ENCODE peak calls at places on chromosomes 2 and 18, in four cellular contexts. T is AG09309, Z is right lobe of liver, F is Kasumi-1. N is an unnamed sample.
A peak's percentile ranks its signal among the peaks of the same experiment; 100 is the strongest.

GRCh38 chr2:18047896-18048657 is 169.6 kb downstream of the KCNS3 start:
- DNase-seq in T (peak; percentile 66), Z (no peak), F (no peak), N (peak; percentile 45)

GRCh38 chr2:176508984-176509383 is 239.7 kb downstream of the MTX2 start:
- DNase-seq in Z (no peak), F (no peak), T (no peak), N (no peak)

GRCh38 chr18:47798366-47798765 is 132.1 kb downstream of the SMAD2 start:
- DNase-seq in Z (no peak), F (no peak), T (no peak), N (no peak)

GRCh38 chr2:187552959-187553681 is 1.1 kb downstream of the TFPI start:
- DNase-seq in T (no peak), F (peak; percentile 34), Z (no peak), N (no peak)

GRCh38 chr18:62284637-62285036 is 40.5 kb upstream of the TNFRSF11A start:
- DNase-seq in T (no peak), Z (no peak), F (no peak), N (no peak)

GRCh38 chr2:171668111-171668600 is 19.1 kb upstream of the DYNC1I2 start:
- DNase-seq in Z (no peak), T (no peak), F (no peak), N (no peak)

GRCh38 chr2:32721376-32721775 is 93.5 kb downstream of the TTC27 start:
- DNase-seq in T (no peak), Z (no peak), F (no peak), N (no peak)

GRCh38 chr2:158481116-158481515 is 24.4 kb downstream of the PKP4 start:
- DNase-seq in F (no peak), Z (no peak), T (no peak), N (no peak)

GRCh38 chr18:48314694-48315093 is 94.5 kb downstream of the ZBTB7C start:
- DNase-seq in T (no peak), Z (no peak), F (no peak), N (no peak)

GRCh38 chr2:240231838-240232244 is 91.4 kb upstream of the OTOS start:
- DNase-seq in T (no peak), Z (no peak), F (no peak), N (no peak)

GRCh38 chr18:59667488-59667887 is 29.7 kb downstream of the CCBE1 start:
- DNase-seq in F (no peak), Z (no peak), T (no peak), N (no peak)

GRCh38 chr18:9290171-9290570 is 44.4 kb upstream of the TWSG1 start:
- DNase-seq in Z (no peak), T (no peak), F (no peak), N (no peak)

GRCh38 chr18:51197661-51198424 is at the start of gene MEX3C:
- DNase-seq in F (peak; percentile 97), T (peak; percentile 97), Z (peak; percentile 99), N (peak; percentile 93)

N was measured in GM04503.